ENCODE peak calls at places on chromosomes 4 and X, in five cellular contexts. Y is CD8-positive, alpha-beta memory T cell; N is gastrocnemius medialis; X is HL-60; O is neuronal stem cell. B is an unnamed sample.

GRCh38 chr4:101831816-101832215 is 41.3 kb downstream of the BANK1 start:
- DNase-seq in X (no peak), Y (no peak), N (no peak), O (no peak), B (no peak)

GRCh38 chr4:184583738-184584502 is 65.3 kb downstream of the CASP3 start:
- DNase-seq in X (no peak), O (no peak), N (no peak), Y (no peak), B (no peak)

GRCh38 chr4:46931981-46932380 is 22.9 kb upstream of the COX7B2 start:
- DNase-seq in N (no peak), X (peak; percentile 8), Y (no peak), O (peak; percentile 35), B (peak; percentile 7)

GRCh38 chr4:73814679-73815078 is 21.8 kb upstream of the CXCL6 start:
- DNase-seq in Y (no peak), N (no peak), O (no peak), X (no peak), B (no peak)

GRCh38 chrX:7586126-7586525 is 256.8 kb upstream of the VCX start:
- DNase-seq in N (no peak), O (peak; percentile 3), X (peak; percentile 4), Y (no peak), B (no peak)

GRCh38 chr4:82480786-82481317 is 50.5 kb downstream of the ENOPH1 start:
- DNase-seq in N (no peak), O (no peak), X (no peak), Y (no peak), B (no peak)

GRCh38 chr4:73704314-73705055 is 35.9 kb upstream of the CXCL8 start:
- DNase-seq in X (peak; percentile 98), O (no peak), N (peak; percentile 76), Y (no peak), B (no peak)

GRCh38 chr4:128688025-128688721 is 121.3 kb upstream of the JADE1 start:
- DNase-seq in O (no peak), X (no peak), Y (no peak), N (no peak), B (no peak)

GRCh38 chr4:166309286-166309685 is 436.2 kb downstream of the TLL1 start:
- DNase-seq in O (no peak), Y (no peak), X (no peak), N (no peak), B (no peak)

GRCh38 chrX:18542897-18543296 is 117.5 kb downstream of the CDKL5 start:
- DNase-seq in N (no peak), X (no peak), Y (no peak), O (no peak), B (no peak)

GRCh38 chrX:154444001-154444754 is at the start of gene FAM50A:
- DNase-seq in N (peak; percentile 78), X (no peak), Y (peak; percentile 67), O (no peak), B (peak; percentile 48)

GRCh38 chr4:3250438-3250955 is 1.5 kb downstream of the MSANTD1 start:
- DNase-seq in O (no peak), Y (no peak), N (no peak), X (no peak), B (no peak)

GRCh38 chr4:174592985-174593335 is 70.7 kb upstream of the HPGD start:
- DNase-seq in Y (no peak), N (peak; percentile 15), X (no peak), O (no peak), B (no peak)

GRCh38 chrX:139881572-139881971 is 51.3 kb downstream of the ATP11C start:
- DNase-seq in N (no peak), Y (no peak), X (no peak), O (no peak), B (no peak)

GRCh38 chrX:48022740-48023139 is 16.0 kb downstream of the SPACA5 start:
- DNase-seq in O (no peak), N (no peak), X (no peak), Y (no peak), B (no peak)

GRCh38 chr4:73222466-73223257 is 35.9 kb downstream of the ANKRD17 start:
- DNase-seq in X (peak; percentile 56), Y (peak; percentile 10), N (peak; percentile 71), O (peak; percentile 37), B (no peak)

GRCh38 chr4:98816386-98816785 is 112.5 kb downstream of the EIF4E start:
- DNase-seq in X (no peak), O (no peak), Y (no peak), N (no peak), B (no peak)

GRCh38 chr4:29423836-29424721 is 1296.1 kb upstream of the PCDH7 start:
- DNase-seq in X (no peak), N (no peak), O (no peak), Y (no peak), B (no peak)

GRCh38 chr4:128424524-128425195 is 137.0 kb upstream of the PGRMC2 start:
- DNase-seq in O (no peak), N (no peak), X (no peak), Y (no peak), B (no peak)

GRCh38 chr4:87050596-87050995 is 115.8 kb downstream of the AFF1 start:
- DNase-seq in Y (no peak), O (no peak), X (no peak), N (no peak), B (no peak)

GRCh38 chr4:87049508-87049907 is 114.7 kb downstream of the AFF1 start:
- DNase-seq in Y (no peak), N (no peak), X (no peak), O (no peak), B (peak; percentile 55)

GRCh38 chr4:87053064-87053693 is 118.4 kb downstream of the AFF1 start:
- DNase-seq in O (no peak), Y (no peak), X (peak; percentile 29), N (no peak), B (no peak)

GRCh38 chr4:87052615-87053014 is 117.8 kb downstream of the AFF1 start:
- DNase-seq in O (no peak), N (no peak), Y (no peak), X (no peak), B (no peak)

GRCh38 chr4:87051121-87051713 is 116.4 kb downstream of the AFF1 start:
- DNase-seq in O (no peak), N (no peak), Y (no peak), X (no peak), B (no peak)
- H3K27ac ChIP-seq in O (no peak overlapping the region), N (peak overlapping the region; percentile 85), Y (no peak overlapping the region), X (no peak overlapping the region), B (no peak overlapping the region)

DNA sequence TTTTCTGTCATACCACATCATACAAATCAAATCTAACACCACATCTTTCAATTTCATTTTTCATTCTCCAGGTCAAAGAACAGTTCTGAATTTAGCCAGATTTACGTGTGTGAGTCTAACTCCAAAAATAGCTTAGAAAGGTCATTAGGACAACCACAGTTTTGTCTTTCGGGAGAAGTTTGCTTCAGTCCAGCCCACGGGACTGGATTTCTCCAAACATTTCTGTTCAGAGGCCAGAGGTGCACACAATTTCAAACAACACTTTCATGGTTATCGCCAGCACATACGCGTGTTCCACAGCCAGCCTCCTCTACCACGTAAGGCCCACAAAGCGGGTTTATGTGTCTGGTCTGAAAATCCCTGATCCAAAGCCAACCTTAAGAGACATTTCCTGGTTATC is 65.9 kb downstream of the VEGFC start:
- DNase-seq in Y (no peak), O (no peak), X (no peak), N (no peak), B (no peak)
- H3K27ac ChIP-seq in Y (no peak overlapping the region), O (no peak overlapping the region), X (no peak overlapping the region), N (no peak overlapping the region), B (no peak overlapping the region)

GRCh38 chr4:55437823-55438222 is 42.1 kb downstream of the TMEM165 start:
- DNase-seq in X (no peak), O (no peak), Y (no peak), N (no peak), B (no peak)
- H3K27ac ChIP-seq in X (no peak overlapping the region), O (no peak overlapping the region), Y (no peak overlapping the region), N (peak overlapping the region; percentile 4), B (no peak overlapping the region)

DNA sequence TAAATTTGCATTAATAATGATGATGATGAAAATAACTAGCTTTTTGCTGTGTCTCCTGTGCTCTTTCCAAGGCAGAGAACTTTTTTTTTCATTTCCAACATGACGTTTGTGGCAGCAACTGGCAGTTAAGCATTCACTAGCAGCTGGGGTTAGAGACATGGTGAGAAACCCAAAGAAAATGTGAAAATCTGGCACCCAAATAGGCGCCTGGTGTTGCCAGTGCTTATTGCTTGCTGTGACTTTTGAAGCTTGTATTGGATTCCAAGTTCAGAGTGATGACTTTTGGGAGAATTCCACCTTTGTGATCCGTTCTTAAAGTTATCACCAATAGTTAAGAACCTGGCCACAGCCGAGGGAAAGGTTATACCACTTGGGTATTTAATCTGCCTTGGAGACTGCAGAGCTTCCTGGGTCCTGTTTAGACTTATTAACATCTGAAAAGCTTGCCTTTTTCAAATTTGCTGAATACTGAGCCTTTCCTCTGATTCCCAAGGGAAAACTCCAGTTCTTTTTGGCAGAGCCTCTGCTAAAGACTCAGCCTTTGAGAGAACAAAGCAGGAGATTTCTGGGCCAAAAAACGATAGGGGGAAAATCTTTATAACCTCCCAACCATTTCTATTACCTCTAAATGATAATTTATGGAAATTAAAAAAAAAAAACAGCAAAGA is 101.0 kb downstream of the OPHN1 start:
- DNase-seq in N (peak; percentile 11), O (no peak), X (no peak), Y (no peak), B (no peak)
- H3K27ac ChIP-seq in N (no peak overlapping the region), O (no peak overlapping the region), X (no peak overlapping the region), Y (no peak overlapping the region), B (no peak overlapping the region)

GRCh38 chrX:125308653-125309052 is 11.0 kb upstream of the TEX13C start:
- DNase-seq in X (no peak), O (no peak), Y (no peak), N (no peak), B (no peak)

DNA sequence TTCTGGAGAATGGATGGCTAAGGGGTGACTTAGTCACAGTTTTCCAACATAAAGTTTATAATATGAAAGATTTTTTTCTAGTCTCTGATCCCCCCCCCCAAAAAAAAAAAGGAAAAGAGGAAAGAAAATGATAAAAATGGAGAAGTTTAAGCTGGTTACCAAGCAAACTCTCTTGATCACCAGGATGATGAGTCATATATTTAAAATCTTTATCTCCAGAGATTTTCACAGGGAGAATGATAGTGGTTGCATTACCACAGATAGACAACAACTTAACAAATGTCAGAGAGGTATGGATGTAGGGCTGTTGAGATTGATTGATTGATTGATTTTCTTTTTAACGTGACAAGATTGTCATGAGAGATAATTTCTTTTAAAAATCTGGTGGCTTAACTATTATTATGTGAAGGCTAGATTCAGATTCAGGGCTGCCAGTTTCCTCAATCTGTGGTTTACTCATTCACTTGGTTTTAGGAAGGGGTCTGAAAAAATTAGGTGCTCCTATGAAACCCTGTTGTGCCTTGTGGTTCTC is 13.3 kb upstream of the TEX13C start:
- DNase-seq in Y (no peak), N (no peak), O (no peak), X (no peak), B (no peak)
- H3K27ac ChIP-seq in Y (no peak overlapping the region), N (no peak overlapping the region), O (no peak overlapping the region), X (no peak overlapping the region), B (no peak overlapping the region)

GRCh38 chr4:109553130-109553529 is 6.9 kb upstream of the MCUB start:
- DNase-seq in X (no peak), N (no peak), O (no peak), Y (no peak), B (no peak)

GRCh38 chr4:109552240-109552639 is 7.8 kb upstream of the MCUB start:
- DNase-seq in O (no peak), N (no peak), X (no peak), Y (no peak), B (no peak)

GRCh38 chr4:109547394-109547793 is 12.7 kb upstream of the MCUB start:
- DNase-seq in Y (no peak), X (no peak), N (no peak), O (no peak), B (no peak)

GRCh38 chr4:109548655-109549054 is 11.4 kb upstream of the MCUB start:
- DNase-seq in Y (no peak), N (no peak), X (peak; percentile 36), O (no peak), B (no peak)
- H3K27ac ChIP-seq in Y (no peak overlapping the region), N (no peak overlapping the region), X (no peak overlapping the region), O (no peak overlapping the region), B (no peak overlapping the region)

B was measured in dorsolateral prefrontal cortex.